ENCODE peak calls at places on chromosomes 6 and 20, in four cellular contexts. J is K562, Z is H1, U is GM12878. Y is an unnamed sample.

GRCh38 chr6:15299430-15300131 is 53.7 kb downstream of the JARID2 start:
- DNase-seq in Z (peak; percentile 45), U (peak; percentile 90), J (peak; percentile 91), Y (peak; percentile 60)

GRCh38 chr6:18154507-18155272 is at the start of gene TPMT:
- DNase-seq in J (no peak), Z (peak; percentile 98), U (no peak), Y (no peak)

GRCh38 chr20:63979221-63979548 is 257 bp downstream of the SAMD10 start:
- DNase-seq in U (no peak), Z (no peak), J (no peak), Y (no peak)

GRCh38 chr6:133062077-133062476 is 179.1 kb upstream of the EYA4 start:
- DNase-seq in U (no peak), J (no peak), Z (no peak), Y (no peak)

GRCh38 chr6:110950443-110950842 is 8.1 kb upstream of the GTF3C6 start:
- DNase-seq in Z (no peak), J (no peak), U (no peak), Y (no peak)

GRCh38 chr6:37699138-37699766 is 1.6 kb upstream of the MDGA1 start:
- DNase-seq in J (no peak), Z (no peak), U (no peak), Y (no peak)

GRCh38 chr6:20789162-20789561 is 254.9 kb downstream of the CDKAL1 start:
- DNase-seq in Z (no peak), U (no peak), J (no peak), Y (no peak)

GRCh38 chr20:56945057-56945456 is 316.0 kb downstream of the TFAP2C start:
- DNase-seq in J (no peak), U (no peak), Z (no peak), Y (no peak)

GRCh38 chr6:130076512-130076911 is 58.1 kb downstream of the L3MBTL3 start:
- DNase-seq in U (no peak), Z (no peak), J (no peak), Y (peak; percentile 6)

GRCh38 chr6:77097940-77098339 is 365.4 kb downstream of the HTR1B start:
- DNase-seq in U (no peak), Z (no peak), J (no peak), Y (no peak)

GRCh38 chr20:58776109-58776508 is 74.6 kb downstream of the GNAS-AS1 start:
- DNase-seq in J (no peak), Z (no peak), U (no peak), Y (no peak)

GRCh38 chr6:6654599-6655575 is 66.4 kb downstream of the LY86 start:
- DNase-seq in U (no peak), Z (no peak), J (no peak), Y (no peak)

GRCh38 chr6:48184644-48185043 is 73.6 kb upstream of the PTCHD4 start:
- DNase-seq in Z (no peak), U (no peak), J (no peak), Y (no peak)

GRCh38 chr6:51273228-51273961 is 454.7 kb downstream of the TFAP2B start:
- DNase-seq in U (no peak), J (no peak), Z (no peak), Y (no peak)

GRCh38 chr20:4726710-4727391 is 5.1 kb downstream of the PRND start:
- DNase-seq in J (no peak), U (peak; percentile 24), Z (no peak), Y (no peak)

GRCh38 chr6:152380993-152381898 is 255.9 kb downstream of the SYNE1 start:
- DNase-seq in Z (no peak), U (no peak), J (no peak), Y (peak; percentile 91)

GRCh38 chr6:133916650-133917151 is 27.8 kb downstream of the TCF21 start:
- DNase-seq in Z (peak; percentile 99), J (peak; percentile 73), U (peak; percentile 35), Y (peak; percentile 75)

GRCh38 chr20:5041433-5041832 is 40.1 kb upstream of the SLC23A2 start:
- DNase-seq in J (no peak), Z (no peak), U (no peak), Y (no peak)

GRCh38 chr6:38161331-38161730 is 341.8 kb downstream of the ZFAND3 start:
- DNase-seq in Z (no peak), U (no peak), J (no peak), Y (no peak)

GRCh38 chr6:25405442-25405841 is 126.3 kb downstream of the CARMIL1 start:
- DNase-seq in Z (no peak), J (no peak), U (no peak), Y (no peak)

GRCh38 chr20:57195023-57195758 is 71.2 kb downstream of the BMP7 start:
- DNase-seq in J (no peak), U (no peak), Z (no peak), Y (no peak)

GRCh38 chr6:135311446-135312200 is 130.5 kb downstream of the MYB start:
- DNase-seq in J (no peak), Z (no peak), U (no peak), Y (no peak)

GRCh38 chr20:5935384-5935783 is 14.9 kb downstream of the TRMT6 start:
- DNase-seq in J (no peak), U (no peak), Z (no peak), Y (no peak)

GRCh38 chr6:6752129-6752528 is 163.6 kb downstream of the LY86 start:
- DNase-seq in Z (no peak), J (no peak), U (no peak), Y (no peak)

GRCh38 chr20:38136421-38137245 is 28.4 kb downstream of the TGM2 start:
- DNase-seq in U (no peak), Z (no peak), J (no peak), Y (no peak)

GRCh38 chr6:106272289-106272688 is 53.3 kb downstream of the ATG5 start:
- DNase-seq in Z (no peak), U (no peak), J (no peak), Y (no peak)

GRCh38 chr6:72245565-72245964 is 359.2 kb downstream of the RIMS1 start:
- DNase-seq in J (no peak), Z (no peak), U (no peak), Y (no peak)

GRCh38 chr6:112085666-112086065 is 1.6 kb downstream of the TUBE1 start:
- DNase-seq in Z (no peak), U (no peak), J (no peak), Y (no peak)

GRCh38 chr6:108689279-108690161 is 128.8 kb downstream of the FOXO3 start:
- DNase-seq in J (peak; percentile 52), U (no peak), Z (no peak), Y (no peak)

GRCh38 chr6:2542858-2543218 is 207.9 kb downstream of the MYLK4 start:
- DNase-seq in J (peak; percentile 45), Z (no peak), U (peak; percentile 64), Y (peak; percentile 77)

GRCh38 chr20:23641936-23642751 is 4.4 kb upstream of the CST3 start:
- DNase-seq in U (no peak), Z (no peak), J (no peak), Y (no peak)

GRCh38 chr20:57879437-57880115 is 169.8 kb upstream of the PMEPA1 start:
- DNase-seq in U (no peak), Z (no peak), J (no peak), Y (no peak)

GRCh38 chr20:59351148-59352040 is 51.0 kb downstream of the EDN3 start:
- DNase-seq in Z (no peak), U (no peak), J (no peak), Y (no peak)

GRCh38 chr6:165439928-165440554 is 130.6 kb upstream of the C6orf118 start:
- DNase-seq in J (no peak), Z (no peak), U (no peak), Y (peak; percentile 21)

GRCh38 chr6:157763894-157764345 is 59.1 kb upstream of the SNX9 start:
- DNase-seq in Z (no peak), J (no peak), U (peak; percentile 56), Y (no peak)

GRCh38 chr20:38222231-38222922 is 38.2 kb downstream of the KIAA1755 start:
- DNase-seq in J (peak; percentile 83), U (no peak), Z (peak; percentile 96), Y (peak; percentile 71)

GRCh38 chr6:157462956-157463742 is 82.2 kb downstream of the ZDHHC14 start:
- DNase-seq in U (no peak), J (no peak), Z (no peak), Y (no peak)

GRCh38 chr6:152634773-152635172 is 2.4 kb downstream of the SYNE1 start:
- DNase-seq in Z (no peak), U (no peak), J (no peak), Y (no peak)

GRCh38 chr20:32972181-32973076 is 31.8 kb downstream of the SUN5 start:
- DNase-seq in Z (peak; percentile 46), U (peak; percentile 91), J (no peak), Y (no peak)

GRCh38 chr6:68740828-68741500 is 105.9 kb downstream of the ADGRB3 start:
- DNase-seq in U (no peak), Z (no peak), J (no peak), Y (no peak)

DNA sequence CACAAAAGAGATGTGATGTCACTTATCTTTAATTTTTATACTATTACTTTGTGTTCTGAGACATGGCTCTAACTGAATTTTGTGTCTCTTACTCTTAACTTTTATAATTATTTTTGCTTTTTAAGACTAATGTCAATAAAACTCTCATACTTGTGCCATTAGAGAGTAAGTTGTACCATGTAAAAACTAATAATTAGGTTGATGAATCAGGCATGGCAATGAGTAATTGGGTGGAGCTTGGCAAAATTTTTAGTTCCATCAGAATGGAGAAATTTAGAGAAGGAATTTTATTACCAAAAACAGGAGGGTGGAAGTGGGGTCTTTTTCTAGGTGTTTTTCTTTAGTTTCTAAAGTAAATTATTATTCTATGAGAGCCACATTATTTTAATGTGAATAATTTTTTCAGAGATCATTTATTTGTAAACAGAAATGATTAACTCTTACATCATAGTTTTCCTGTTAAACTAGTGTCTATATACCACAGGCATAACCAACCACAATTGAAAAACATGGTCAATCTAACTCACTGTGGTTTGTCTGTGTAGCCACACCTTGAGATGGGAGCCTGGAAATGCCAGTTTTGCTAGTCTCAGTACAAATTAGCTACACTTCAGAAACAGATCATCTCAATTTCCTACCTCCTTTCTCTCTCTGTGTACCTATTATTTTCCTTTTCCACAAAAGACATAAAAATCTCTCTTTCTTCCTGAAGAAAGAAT is 51.8 kb downstream of the ELOVL4 start:
- DNase-seq in U (no peak), Z (no peak), J (no peak), Y (no peak)
- H3K9me3 ChIP-seq in U (no peaks in the 10 kb centered on the region), Z (peaks cover 4% of the 10 kb centered on the region), J (no peaks in the 10 kb centered on the region), Y (no peaks in the 10 kb centered on the region)

GRCh38 chr20:20368414-20369352 is 779 bp downstream of the INSM1 start:
- DNase-seq in U (no peak), Z (peak; percentile 72), J (no peak), Y (no peak)
- TF ChIP-seq HDAC6 in U (no peak), Z (no peak), J (no peak), Y (no peak)

DNA sequence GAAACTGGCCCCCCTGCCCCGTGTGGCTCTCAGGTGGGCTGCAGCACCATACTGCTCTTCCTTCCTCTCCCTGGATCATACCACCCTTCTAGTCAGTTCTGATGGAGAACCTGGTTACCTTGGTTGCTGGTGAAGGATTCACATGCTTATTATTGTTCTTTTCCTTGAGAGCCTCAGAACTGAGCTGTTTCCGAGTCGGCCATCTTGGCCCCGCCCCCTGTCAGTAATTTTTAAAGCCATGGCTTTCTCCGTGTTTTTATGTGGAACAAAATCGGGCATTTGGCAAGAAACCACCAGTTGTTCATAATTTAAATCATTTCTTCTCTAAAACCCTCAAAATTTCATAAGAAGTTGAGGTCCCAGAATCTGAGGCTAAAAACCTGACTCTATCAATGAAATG is 493.8 kb downstream of the NKAIN2 start:
- DNase-seq in J (no peak), U (no peak), Z (no peak), Y (no peak)
- H3K9me3 ChIP-seq in J (no peaks in the 10 kb centered on the region), U (no peaks in the 10 kb centered on the region), Z (peaks cover 7% of the 10 kb centered on the region), Y (peaks cover 25% of the 10 kb centered on the region)

GRCh38 chr6:33983109-33983475 is 162.8 kb downstream of the GRM4 start:
- DNase-seq in J (peak; percentile 43), U (no peak), Z (peak; percentile 42), Y (peak; percentile 61)
- TF ChIP-seq HDAC6 in J (no peak), U (no peak), Z (no peak), Y (no peak)